ENCODE peak calls at places on chromosome 11, in six cellular contexts. X is lower leg skin, I is brain microvascular endothelial cell, K is kidney epithelial cell, W is cardiac fibroblast, G is astrocyte of the spinal cord. Y is an unnamed sample.

GRCh38 chr11:104573431-104573830 is 324.8 kb downstream of the CASP12 start:
- DNase-seq in I (peak), X (no peak), W (peak), G (peak), K (no peak), Y (no peak)

GRCh38 chr11:70173018-70173417 is 30.1 kb upstream of the FADD start:
- DNase-seq in X (no peak), W (peak), G (no peak), I (peak), K (no peak), Y (no peak)

GRCh38 chr11:44006882-44007495 is 40.8 kb upstream of the ACCSL start:
- DNase-seq in X (no peak), G (no peak), I (no peak), W (no peak), K (no peak), Y (peak)

GRCh38 chr11:27619936-27620335 is 80.3 kb downstream of the BDNF start:
- DNase-seq in I (peak), K (no peak), W (no peak), G (no peak), X (no peak), Y (no peak)

GRCh38 chr11:4881860-4882500 is at the start of gene OR51T1:
- DNase-seq in W (peak), X (no peak), K (no peak), I (peak), G (peak), Y (no peak)

GRCh38 chr11:44680982-44681597 is 45.7 kb upstream of the TSPAN18 start:
- DNase-seq in I (no peak), W (no peak), K (no peak), G (no peak), X (no peak), Y (no peak)

GRCh38 chr11:2933376-2934056 is 4.3 kb upstream of the PHLDA2 start:
- DNase-seq in K (peak), X (peak), I (no peak), W (peak), G (peak), Y (no peak)

GRCh38 chr11:118530683-118531596 is at the start of gene TMEM25:
- DNase-seq in W (peak), K (no peak), G (peak), X (no peak), I (peak), Y (peak)

GRCh38 chr11:117913736-117914397 is 15.3 kb downstream of the TMPRSS13 start:
- DNase-seq in G (no peak), W (no peak), X (no peak), I (no peak), K (no peak), Y (peak)

GRCh38 chr11:122976734-122977454 is 4.7 kb downstream of the BSX start:
- DNase-seq in K (no peak), I (no peak), W (no peak), G (no peak), X (no peak), Y (no peak)

GRCh38 chr11:126573325-126574076 is 218.0 kb downstream of the ST3GAL4 start:
- DNase-seq in X (no peak), G (no peak), I (no peak), K (no peak), W (no peak), Y (no peak)

GRCh38 chr11:12179019-12179418 is 68.6 kb downstream of the MICAL2 start:
- DNase-seq in W (no peak), K (no peak), G (no peak), X (no peak), I (no peak), Y (no peak)

GRCh38 chr11:78216021-78216420 is 27.3 kb downstream of the USP35 start:
- DNase-seq in G (no peak), X (no peak), I (no peak), K (no peak), W (no peak), Y (no peak)

GRCh38 chr11:5021996-5022395 is 24.3 kb upstream of the OR52J3 start:
- DNase-seq in X (no peak), G (no peak), I (no peak), K (no peak), W (no peak), Y (no peak)

GRCh38 chr11:74980627-74981026 is 8.1 kb upstream of the NEU3 start:
- DNase-seq in X (no peak), G (no peak), W (no peak), I (no peak), K (no peak), Y (no peak)

GRCh38 chr11:71223671-71224660 is 28.4 kb downstream of the SHANK2 start:
- DNase-seq in K (no peak), I (no peak), G (no peak), X (no peak), W (no peak), Y (no peak)

GRCh38 chr11:92224394-92225205 is at the start of gene FAT3:
- DNase-seq in W (peak), K (no peak), I (peak), X (no peak), G (peak), Y (peak)

GRCh38 chr11:27701262-27702105 is 1.2 kb upstream of the BDNF start:
- DNase-seq in W (peak), G (peak), X (no peak), I (peak), K (no peak), Y (no peak)

GRCh38 chr11:40273192-40273732 is 1186.2 kb downstream of the LRRC4C start:
- DNase-seq in G (no peak), I (no peak), W (no peak), K (no peak), X (no peak), Y (no peak)

GRCh38 chr11:41003339-41003992 is 456.0 kb downstream of the LRRC4C start:
- DNase-seq in G (peak), I (no peak), W (no peak), K (no peak), X (no peak), Y (no peak)

GRCh38 chr11:112852141-112852853 is 108.9 kb upstream of the NCAM1 start:
- DNase-seq in W (peak), X (no peak), K (peak), I (no peak), G (peak), Y (no peak)

GRCh38 chr11:92225206-92225562 is 566 bp downstream of the FAT3 start:
- DNase-seq in K (no peak), X (no peak), G (no peak), W (no peak), I (no peak), Y (peak)

GRCh38 chr11:33437529-33437928 is 180.3 kb downstream of the HIPK3 start:
- DNase-seq in W (no peak), K (no peak), G (no peak), X (no peak), I (no peak), Y (no peak)

GRCh38 chr11:8096575-8096974 is 15.6 kb downstream of the TUB start:
- DNase-seq in X (no peak), G (no peak), K (no peak), I (no peak), W (no peak), Y (peak)

GRCh38 chr11:2521081-2521480 is 76.3 kb downstream of the KCNQ1 start:
- DNase-seq in I (no peak), G (no peak), X (peak), K (no peak), W (no peak), Y (no peak)

GRCh38 chr11:69466039-69466438 is 15.4 kb upstream of the LINC01488 start:
- DNase-seq in K (no peak), W (no peak), G (no peak), I (no peak), X (no peak), Y (no peak)

GRCh38 chr11:57409321-57410100 is 17.4 kb downstream of the SLC43A3 start:
- DNase-seq in X (no peak), G (no peak), I (no peak), W (no peak), K (no peak), Y (no peak)

GRCh38 chr11:93663021-93663420 is 1.5 kb downstream of the CEP295 start:
- DNase-seq in X (no peak), W (no peak), K (no peak), I (no peak), G (no peak), Y (no peak)

GRCh38 chr11:871472-871871 is 28.8 kb downstream of the TSPAN4 start:
- DNase-seq in I (no peak), K (no peak), G (no peak), W (no peak), X (no peak), Y (no peak)

GRCh38 chr11:870127-870413 is 27.4 kb downstream of the TSPAN4 start:
- DNase-seq in K (no peak), G (no peak), I (no peak), X (no peak), W (no peak), Y (no peak)

GRCh38 chr11:869399-870126 is 26.9 kb downstream of the TSPAN4 start:
- DNase-seq in I (no peak), G (no peak), K (no peak), X (no peak), W (no peak), Y (no peak)

GRCh38 chr11:868802-869201 is 26.1 kb downstream of the TSPAN4 start:
- DNase-seq in K (no peak), I (no peak), X (no peak), W (no peak), G (no peak), Y (no peak)

GRCh38 chr11:870418-870817 is 27.8 kb downstream of the TSPAN4 start:
- DNase-seq in X (no peak), G (no peak), W (no peak), K (no peak), I (no peak), Y (no peak)
- TF ChIP-seq CTCF in X (no peak), G (no peak), W (no peak), K (no peak), I (no peak), Y (no peak)

DNA sequence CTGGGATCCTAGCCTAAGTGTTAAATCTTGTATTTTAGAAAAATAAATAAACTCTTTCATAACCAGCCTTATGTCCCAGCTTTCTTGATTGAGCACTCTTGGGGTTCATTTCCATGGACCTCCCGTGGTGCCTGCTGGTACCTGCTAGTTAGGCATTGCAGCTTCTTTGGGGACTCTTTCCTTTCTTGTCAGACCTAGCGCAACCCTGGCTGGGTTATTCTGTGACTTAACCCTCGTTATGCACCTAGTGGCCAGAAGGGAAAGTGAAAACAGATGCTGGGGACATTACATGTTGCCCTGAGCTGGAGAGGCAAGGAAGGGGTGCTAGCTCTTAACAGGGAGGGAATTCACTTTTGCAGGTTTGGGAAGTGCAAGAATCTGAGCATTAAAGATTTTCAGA is 46.8 kb downstream of the APIP start:
- DNase-seq in G (no peak), K (no peak), I (no peak), X (no peak), W (no peak), Y (no peak)
- TF ChIP-seq CTCF in G (peak), K (peak), I (peak), X (no peak), W (peak), Y (peak)

GRCh38 chr11:37142591-37142990 is 544.6 kb upstream of the RAG2 start:
- DNase-seq in W (no peak), G (no peak), I (no peak), K (no peak), X (no peak), Y (no peak)

GRCh38 chr11:37141707-37142106 is 543.7 kb upstream of the RAG2 start:
- DNase-seq in I (no peak), W (no peak), G (no peak), X (no peak), K (no peak), Y (no peak)
- TF ChIP-seq CTCF in I (no peak), W (no peak), G (no peak), X (no peak), K (no peak), Y (no peak)

GRCh38 chr11:9138133-9138453 is 46.7 kb upstream of the SCUBE2 start:
- DNase-seq in G (no peak), X (no peak), K (no peak), W (no peak), I (no peak), Y (no peak)
- TF ChIP-seq CTCF in G (no peak), X (no peak), K (no peak), W (no peak), I (no peak), Y (peak)

DNA sequence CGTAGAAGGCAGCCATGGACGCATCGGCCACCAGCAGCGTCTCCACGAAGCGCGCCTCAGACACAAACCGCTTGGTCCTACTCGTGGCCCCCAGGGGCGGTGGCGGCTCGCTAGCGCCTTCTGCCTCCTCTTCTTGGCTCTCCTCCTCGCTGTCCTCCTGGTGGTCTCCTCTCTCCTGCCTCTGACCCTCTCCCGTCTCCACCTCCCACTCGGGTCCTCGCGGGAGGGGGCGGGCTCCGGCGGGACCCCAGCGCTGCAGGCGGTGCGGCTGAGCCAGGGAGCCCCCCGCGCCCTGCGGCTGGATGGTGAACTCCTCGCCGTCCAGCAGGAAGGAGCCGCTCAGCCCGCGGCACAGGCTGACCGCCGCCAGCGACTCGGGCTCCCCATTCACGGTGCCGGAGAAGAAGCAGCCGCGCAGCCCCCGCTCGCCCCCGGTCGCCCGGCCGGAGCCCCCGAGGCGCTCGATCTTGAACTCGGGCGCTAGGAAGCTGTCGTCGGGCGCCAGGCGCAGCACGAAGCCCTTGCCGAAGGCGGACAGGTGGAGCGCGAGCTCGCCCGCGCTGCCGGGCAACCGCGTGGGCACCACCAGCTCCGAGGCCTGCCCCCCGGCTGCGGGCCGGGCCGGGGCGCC is 713 bp downstream of the ADAMTS8 start:
- DNase-seq in W (no peak), X (no peak), G (no peak), I (no peak), K (no peak), Y (no peak)
- TF ChIP-seq CTCF in W (peak), X (no peak), G (peak), I (peak), K (peak), Y (peak)

GRCh38 chr11:45804806-45805304 is at the start of gene SLC35C1:
- DNase-seq in W (peak), X (peak), I (peak), K (peak), G (peak), Y (peak)
- TF ChIP-seq CTCF in W (peak), X (no peak), I (no peak), K (no peak), G (peak), Y (no peak)

GRCh38 chr11:114909866-114910265 is 231.5 kb downstream of the NXPE2 start:
- DNase-seq in K (no peak), W (no peak), X (no peak), I (no peak), G (no peak), Y (no peak)
- TF ChIP-seq CTCF in K (no peak), W (no peak), X (no peak), I (no peak), G (no peak), Y (peak)

GRCh38 chr11:32374261-32374711 is 61.1 kb downstream of the WT1 start:
- DNase-seq in X (no peak), W (peak), I (no peak), G (no peak), K (no peak), Y (no peak)
- TF ChIP-seq CTCF in X (no peak), W (peak), I (peak), G (peak), K (peak), Y (peak)

Y was measured in type B pancreatic cell.